ENCODE peak calls at places on chromosome 15, in seven cellular contexts. X is DND-41; L is T-helper 9 cell; E is Ammon's horn; Y is stimulated activated naive CD4-positive, alpha-beta T cell; G is fibroblast of villous mesenchyme; U is stimulated activated CD4-positive, alpha-beta T cell treated with anti-CD3 and anti-CD28 coated beads, Interleukin-4, amount 100 ng/mL, for 4 hours. A is an unnamed sample.

GRCh38 chr15:78685157-78685830 is 44.3 kb upstream of the CHRNB4 start:
- DNase-seq in X (no peak), L (no peak), E (no peak), Y (no peak), G (no peak), U (no peak), A (peak; percentile 75)

GRCh38 chr15:95918525-95918924 is 412.0 kb upstream of the NR2F2 start:
- DNase-seq in X (no peak), L (no peak), E (no peak), Y (no peak), G (no peak), U (no peak), A (no peak)

GRCh38 chr15:93035953-93036810 is 52.8 kb downstream of the RGMA start:
- DNase-seq in X (peak; percentile 54), L (peak; percentile 20), E (no peak), Y (no peak), G (peak; percentile 34), U (peak; percentile 23), A (no peak)

GRCh38 chr15:48389701-48390143 is 58.5 kb downstream of the DUT start:
- DNase-seq in X (no peak), L (no peak), E (no peak), Y (no peak), G (no peak), U (no peak), A (peak; percentile 12)

GRCh38 chr15:70701891-70702568 is 61.3 kb downstream of the UACA start:
- DNase-seq in X (no peak), L (no peak), E (no peak), Y (no peak), G (peak; percentile 76), U (no peak), A (no peak)

GRCh38 chr15:46275701-46276100 is 640.9 kb downstream of the SQOR start:
- DNase-seq in X (no peak), L (no peak), E (no peak), Y (no peak), G (no peak), U (no peak), A (no peak)

GRCh38 chr15:56148099-56148498 is 95.6 kb downstream of the RFX7 start:
- DNase-seq in X (no peak), L (no peak), E (no peak), Y (no peak), G (peak; percentile 9), U (no peak), A (no peak)

GRCh38 chr15:34039180-34039486 is at the start of gene AVEN:
- DNase-seq in X (no peak), L (no peak), E (no peak), Y (no peak), G (no peak), U (no peak), A (no peak)

GRCh38 chr15:52078197-52078875 is 34.2 kb downstream of the BCL2L10 start:
- DNase-seq in X (no peak), L (no peak), E (no peak), Y (no peak), G (no peak), U (no peak), A (no peak)

GRCh38 chr15:63938486-63939061 is 104.8 kb upstream of the HERC1 start:
- DNase-seq in X (no peak), L (no peak), E (no peak), Y (no peak), G (no peak), U (peak; percentile 35), A (no peak)

GRCh38 chr15:74857082-74857655 is 14.2 kb upstream of the ULK3 start:
- DNase-seq in X (no peak), L (no peak), E (no peak), Y (no peak), G (no peak), U (no peak), A (no peak)

GRCh38 chr15:86106306-86106705 is 26.6 kb downstream of the AGBL1 start:
- DNase-seq in X (no peak), L (no peak), E (no peak), Y (no peak), G (no peak), U (no peak), A (no peak)

GRCh38 chr15:80162059-80162554 is 9.3 kb downstream of the FAH start:
- DNase-seq in X (no peak), L (no peak), E (no peak), Y (no peak), G (peak; percentile 70), U (no peak), A (no peak)

GRCh38 chr15:100690032-100690785 is 87.8 kb downstream of the ASB7 start:
- DNase-seq in X (no peak), L (no peak), E (no peak), Y (no peak), G (no peak), U (no peak), A (no peak)